ENCODE peak calls at places on chromosomes 7 and 10, in four cellular contexts. S, M, Q and D are unnamed samples.

GRCh38 chr7:81629702-81630101 is 140.1 kb downstream of the HGF start:
- DNase-seq in S (no peak), M (no peak), Q (no peak), D (no peak)

GRCh38 chr10:69359089-69360025 is 57.4 kb downstream of the TACR2 start:
- DNase-seq in S (no peak), M (no peak), Q (no peak), D (no peak)

GRCh38 chr7:47638679-47639306 is 56.9 kb upstream of the TNS3 start:
- DNase-seq in S (peak), M (no peak), Q (no peak), D (no peak)

GRCh38 chr7:46577394-46577793 is 656.3 kb upstream of the IGFBP3 start:
- DNase-seq in S (no peak), M (no peak), Q (no peak), D (no peak)

GRCh38 chr10:33332183-33333031 is 2.1 kb downstream of the NRP1 start:
- DNase-seq in S (no peak), M (peak), Q (peak), D (no peak)

GRCh38 chr10:114525368-114525949 is 121.2 kb upstream of the AFAP1L2 start:
- DNase-seq in S (no peak), M (peak), Q (no peak), D (no peak)

GRCh38 chr7:73707045-73707631 is 12.3 kb downstream of the STX1A start:
- DNase-seq in S (no peak), M (no peak), Q (no peak), D (no peak)

GRCh38 chr10:89332092-89332633 is 4.4 kb downstream of the IFIT3 start:
- DNase-seq in S (peak), M (peak), Q (peak), D (no peak)

GRCh38 chr10:17872191-17873091 is 63.3 kb downstream of the MRC1 start:
- DNase-seq in S (peak), M (peak), Q (peak), D (no peak)

GRCh38 chr7:69814421-69814962 is 216.2 kb downstream of the AUTS2 start:
- DNase-seq in S (no peak), M (no peak), Q (peak), D (no peak)

GRCh38 chr10:120221873-120222485 is 235.0 kb upstream of the PLPP4 start:
- DNase-seq in S (peak), M (peak), Q (peak), D (peak)

GRCh38 chr10:71090330-71090729 is 122.0 kb upstream of the UNC5B start:
- DNase-seq in S (no peak), M (no peak), Q (no peak), D (no peak)

GRCh38 chr10:117457932-117458331 is 82.7 kb upstream of the PDZD8 start:
- DNase-seq in S (no peak), M (peak), Q (peak), D (no peak)

GRCh38 chr10:86846088-86846487 is 89.7 kb downstream of the BMPR1A start:
- DNase-seq in S (no peak), M (no peak), Q (no peak), D (no peak)

GRCh38 chr10:107163904-107164861 is at the start of gene SORCS1:
- DNase-seq in S (peak), M (no peak), Q (peak), D (no peak)

GRCh38 chr10:42785759-42786158 is 3.2 kb downstream of the BMS1 start:
- DNase-seq in S (no peak), M (no peak), Q (no peak), D (no peak)

GRCh38 chr7:46369933-46370654 is 449.0 kb upstream of the IGFBP3 start:
- DNase-seq in S (peak), M (peak), Q (peak), D (peak)

GRCh38 chr10:32141018-32141807 is 85.0 kb upstream of the KIF5B start:
- DNase-seq in S (no peak), M (peak), Q (peak), D (no peak)

GRCh38 chr7:41688012-41688625 is 14.8 kb downstream of the INHBA start:
- DNase-seq in S (no peak), M (no peak), Q (peak), D (no peak)

GRCh38 chr7:101124376-101125056 is 2.4 kb upstream of the SERPINE1 start:
- DNase-seq in S (peak), M (peak), Q (peak), D (no peak)

GRCh38 chr7:26410156-26410555 is 118.5 kb downstream of the SNX10 start:
- DNase-seq in S (no peak), M (no peak), Q (no peak), D (no peak)

GRCh38 chr10:124827474-124827873 is 25.9 kb downstream of the ABRAXAS2 start:
- DNase-seq in S (peak), M (peak), Q (peak), D (peak)

GRCh38 chr7:42494199-42494710 is 257.2 kb upstream of the GLI3 start:
- DNase-seq in S (no peak), M (no peak), Q (no peak), D (no peak)

GRCh38 chr10:50990568-50991495 is 83.5 kb upstream of the PRKG1 start:
- DNase-seq in S (peak), M (peak), Q (peak), D (no peak)

GRCh38 chr10:95308389-95309302 is 17.8 kb upstream of the PDLIM1 start:
- DNase-seq in S (peak), M (peak), Q (peak), D (no peak)

GRCh38 chr10:110803830-110804338 is 67.8 kb upstream of the PDCD4 start:
- DNase-seq in S (peak), M (peak), Q (peak), D (no peak)

GRCh38 chr10:115092555-115093285 is 445 bp upstream of the ATRNL1 start:
- DNase-seq in S (peak), M (peak), Q (peak), D (no peak)

GRCh38 chr10:6473901-6474370 is 106.1 kb downstream of the PRKCQ start:
- DNase-seq in S (no peak), M (no peak), Q (peak), D (no peak)

GRCh38 chr7:13603661-13604060 is 385.8 kb downstream of the ETV1 start:
- DNase-seq in S (no peak), M (no peak), Q (peak), D (no peak)

GRCh38 chr10:14653271-14654161 is 121.2 kb downstream of the FAM107B start:
- DNase-seq in S (peak), M (peak), Q (peak), D (peak)

GRCh38 chr10:112755446-112756117 is 194.5 kb upstream of the TCF7L2 start:
- DNase-seq in S (no peak), M (no peak), Q (no peak), D (no peak)

GRCh38 chr10:78688221-78688944 is 380.4 kb upstream of the ZMIZ1 start:
- DNase-seq in S (no peak), M (no peak), Q (no peak), D (no peak)

GRCh38 chr10:100338434-100339036 is 8.5 kb upstream of the SCD start:
- DNase-seq in S (peak), M (peak), Q (peak), D (no peak)

GRCh38 chr10:100347568-100348195 is 649 bp downstream of the SCD start:
- DNase-seq in S (no peak), M (no peak), Q (peak), D (no peak)

GRCh38 chr7:7135074-7135473 is 47.3 kb upstream of the C1GALT1 start:
- DNase-seq in S (no peak), M (no peak), Q (no peak), D (no peak)

GRCh38 chr10:30985552-30985951 is 46.1 kb downstream of the ZNF438 start:
- DNase-seq in S (no peak), M (peak), Q (peak), D (no peak)

GRCh38 chr10:3784510-3785250 is at the start of gene KLF6:
- DNase-seq in S (peak), M (no peak), Q (peak), D (no peak)

DNA sequence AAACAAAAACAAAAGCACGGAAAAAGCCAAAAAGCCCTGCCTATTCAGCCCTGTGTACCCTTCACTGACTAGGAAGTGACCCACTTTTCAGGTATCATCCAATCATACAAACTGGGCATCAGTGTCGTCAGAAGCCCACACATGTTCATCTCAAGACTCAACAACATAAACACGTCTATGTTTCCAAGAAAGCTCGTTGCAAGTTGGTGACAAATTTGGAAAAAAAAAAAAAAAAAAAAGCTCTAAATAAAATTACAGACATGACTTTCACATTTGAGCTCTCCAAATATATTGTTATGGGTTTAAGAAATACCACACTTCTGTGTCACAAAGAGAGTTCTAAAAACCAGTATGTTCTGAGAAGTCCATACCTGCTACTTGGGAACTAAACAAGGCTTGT is 204.7 kb upstream of the KLF14 start:
- DNase-seq in S (no peak), M (no peak), Q (peak), D (no peak)
- H3K4me3 ChIP-seq in S (no peak), M (no peak), Q (no peak), D (peak)

GRCh38 chr10:128053356-128053755 is 72.9 kb downstream of the MKI67 start:
- DNase-seq in S (no peak), M (no peak), Q (no peak), D (no peak)
- H3K27ac ChIP-seq in S (no peak), M (no peak), Q (no peak), D (no peak)

GRCh38 chr10:59177031-59177861 is 803 bp downstream of the PHYHIPL start:
- DNase-seq in S (peak), M (peak), Q (peak), D (peak)
- H3K4me3 ChIP-seq in S (peak), M (no peak), Q (peak), D (no peak)

GRCh38 chr10:103614511-103615158 is 121.1 kb downstream of the NEURL1 start:
- DNase-seq in S (no peak), M (no peak), Q (peak), D (no peak)
- H3K27ac ChIP-seq in S (peak), M (no peak), Q (peak), D (no peak)

DNA sequence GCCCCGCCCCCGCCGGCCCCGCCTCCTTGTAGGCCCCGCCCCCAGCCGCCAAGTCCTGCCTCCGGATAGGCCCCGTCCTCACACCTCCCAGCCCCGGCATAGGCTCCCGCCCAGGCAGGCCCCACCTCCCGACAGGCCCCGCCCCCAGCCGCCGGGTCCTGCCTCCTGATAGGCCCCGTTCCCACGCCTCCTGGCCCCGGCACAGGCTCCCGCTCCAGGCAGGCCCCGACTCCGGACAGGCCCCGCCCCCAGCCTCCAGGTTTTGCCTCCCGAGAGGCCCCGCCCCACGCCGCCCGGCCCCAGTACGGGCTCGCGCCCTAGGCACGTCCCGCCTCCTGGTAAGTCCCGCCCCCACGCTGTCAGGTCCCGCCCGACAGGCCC is 232 bp upstream of the MICALL2 start:
- DNase-seq in S (peak), M (peak), Q (peak), D (peak)
- H3K4me3 ChIP-seq in S (no peak), M (no peak), Q (peak), D (peak)

GRCh38 chr7:18087687-18088078 is 60.0 kb upstream of the PRPS1L1 start:
- DNase-seq in S (peak), M (no peak), Q (peak), D (no peak)

GRCh38 chr7:18081617-18082016 is 54.0 kb upstream of the PRPS1L1 start:
- DNase-seq in S (no peak), M (no peak), Q (no peak), D (no peak)

GRCh38 chr7:18087031-18087686 is 59.5 kb upstream of the PRPS1L1 start:
- DNase-seq in S (peak), M (peak), Q (no peak), D (no peak)

GRCh38 chr7:18082169-18082568 is 54.5 kb upstream of the PRPS1L1 start:
- DNase-seq in S (no peak), M (no peak), Q (no peak), D (no peak)

GRCh38 chr7:18086165-18087030 is 58.8 kb upstream of the PRPS1L1 start:
- DNase-seq in S (peak), M (peak), Q (peak), D (no peak)
- H3K27ac ChIP-seq in S (peak), M (no peak), Q (no peak), D (no peak)